ENCODE peak calls at places on chromosomes 4 and X, in nine cellular contexts. K is lower leg skin, N is body of pancreas, S is ascending aorta, A is endothelial cell of umbilical vein, H is tibial artery, P is HFF-Myc, M is choroid plexus epithelial cell, G is cardiac fibroblast. O is an unnamed sample.

GRCh38 chrX:20527041-20527440 is 260.3 kb upstream of the RPS6KA3 start:
- DNase-seq in P (no peak), H (no peak), N (no peak), K (no peak), A (no peak), S (no peak), G (no peak), M (no peak), O (no peak)

GRCh38 chrX:134010690-134011089 is 25.3 kb upstream of the GPC3 start:
- DNase-seq in N (no peak), A (no peak), S (no peak), H (no peak), G (no peak), P (no peak), M (no peak), K (no peak), O (no peak)

GRCh38 chr4:156771171-156771837 is 200.3 kb downstream of the PDGFC start:
- DNase-seq in N (peak; percentile 35), P (peak; percentile 92), K (peak; percentile 67), G (peak; percentile 75), S (no peak), A (peak; percentile 88), H (no peak), M (peak; percentile 69), O (peak; percentile 99)

GRCh38 chr4:21848001-21848400 is 100.6 kb downstream of the KCNIP4 start:
- DNase-seq in K (no peak), S (no peak), H (no peak), M (peak; percentile 8), P (no peak), G (no peak), A (no peak), N (no peak), O (no peak)

GRCh38 chrX:8879750-8880149 is 78.6 kb upstream of the FAM9A start:
- DNase-seq in N (peak; percentile 4), G (peak; percentile 29), K (no peak), H (no peak), S (no peak), A (peak; percentile 9), P (no peak), M (peak; percentile 49), O (peak; percentile 43)

GRCh38 chr4:118989098-118990080 is 100.7 kb downstream of the SYNPO2 start:
- DNase-seq in K (peak; percentile 71), G (peak; percentile 54), H (no peak), P (no peak), S (no peak), A (peak; percentile 21), M (peak; percentile 50), N (no peak), O (peak; percentile 100)

GRCh38 chr4:41678086-41678485 is 70.4 kb downstream of the PHOX2B start:
- DNase-seq in K (no peak), H (no peak), A (no peak), M (peak; percentile 43), P (no peak), N (no peak), S (no peak), G (no peak), O (no peak)

GRCh38 chrX:68648960-68649359 is 1.5 kb downstream of the STARD8 start:
- DNase-seq in S (no peak), P (no peak), H (no peak), G (peak; percentile 34), K (no peak), N (no peak), M (no peak), A (no peak), O (no peak)

GRCh38 chr4:35124116-35124515 is 1120.2 kb downstream of the ARAP2 start:
- DNase-seq in P (peak; percentile 3), M (peak; percentile 11), K (no peak), A (no peak), H (no peak), N (no peak), G (no peak), S (no peak), O (no peak)

GRCh38 chr4:498328-498919 is 532 bp downstream of the ZNF721 start:
- DNase-seq in A (peak; percentile 18), M (peak; percentile 23), P (no peak), K (no peak), N (no peak), H (no peak), G (no peak), S (no peak), O (no peak)

GRCh38 chrX:154539077-154539476 is 7.6 kb downstream of the G6PD start:
- DNase-seq in G (no peak), S (no peak), A (no peak), H (no peak), M (no peak), P (no peak), K (no peak), N (no peak), O (no peak)

GRCh38 chr4:169852481-169852880 is 94.7 kb upstream of the HPF1 start:
- DNase-seq in H (no peak), G (no peak), K (no peak), A (no peak), P (no peak), M (no peak), N (no peak), S (no peak), O (no peak)

GRCh38 chr4:185470503-185471195 is 884 bp downstream of the CCDC110 start:
- DNase-seq in S (peak; percentile 29), K (peak; percentile 49), A (peak; percentile 52), N (peak; percentile 92), H (peak; percentile 60), G (peak; percentile 41), P (no peak), M (peak; percentile 41), O (peak; percentile 30)

GRCh38 chrX:19179389-19179788 is 57.1 kb upstream of the ADGRG2 start:
- DNase-seq in N (no peak), A (no peak), M (no peak), G (no peak), P (no peak), S (no peak), H (no peak), K (no peak), O (no peak)

GRCh38 chr4:159787901-159788300 is 685.0 kb downstream of the RAPGEF2 start:
- DNase-seq in G (no peak), M (no peak), A (no peak), H (no peak), N (no peak), S (no peak), K (no peak), P (no peak), O (peak; percentile 41)

GRCh38 chrX:118807151-118808017 is 16.2 kb upstream of the ZCCHC12 start:
- DNase-seq in G (peak; percentile 69), M (peak; percentile 65), P (peak; percentile 9), K (peak; percentile 16), A (peak; percentile 50), N (peak; percentile 31), H (no peak), S (no peak), O (peak; percentile 53)

GRCh38 chr4:168708108-168708507 is 211.3 kb downstream of the PALLD start:
- DNase-seq in H (no peak), M (no peak), N (no peak), K (no peak), S (no peak), A (no peak), P (no peak), G (no peak), O (peak; percentile 20)

GRCh38 chr4:168710353-168710946 is 213.6 kb downstream of the PALLD start:
- DNase-seq in M (peak; percentile 91), N (peak; percentile 58), S (no peak), G (peak; percentile 83), K (no peak), P (peak; percentile 47), A (peak; percentile 82), H (peak; percentile 60), O (peak; percentile 71)

GRCh38 chr4:168713193-168713592 is 216.3 kb downstream of the PALLD start:
- DNase-seq in N (no peak), G (no peak), P (no peak), K (no peak), H (no peak), M (no peak), S (no peak), A (no peak), O (no peak)

GRCh38 chr4:168712316-168712855 is 215.5 kb downstream of the PALLD start:
- DNase-seq in H (no peak), K (no peak), P (no peak), G (no peak), A (peak; percentile 22), N (no peak), S (no peak), M (no peak), O (no peak)

GRCh38 chr4:168711197-168712120 is 214.6 kb downstream of the PALLD start:
- DNase-seq in S (no peak), G (peak; percentile 78), N (no peak), H (peak; percentile 77), A (peak; percentile 70), M (peak; percentile 39), K (peak; percentile 31), P (no peak), O (peak; percentile 48)
- H3K4me3 ChIP-seq in S (peak overlapping the region; percentile 22), G (no peak overlapping the region), N (no peak overlapping the region), H (peak overlapping the region; percentile 11), A (no peak overlapping the region), M (no peak overlapping the region), K (no peak overlapping the region), P (no peak overlapping the region), O (no peak overlapping the region)

DNA sequence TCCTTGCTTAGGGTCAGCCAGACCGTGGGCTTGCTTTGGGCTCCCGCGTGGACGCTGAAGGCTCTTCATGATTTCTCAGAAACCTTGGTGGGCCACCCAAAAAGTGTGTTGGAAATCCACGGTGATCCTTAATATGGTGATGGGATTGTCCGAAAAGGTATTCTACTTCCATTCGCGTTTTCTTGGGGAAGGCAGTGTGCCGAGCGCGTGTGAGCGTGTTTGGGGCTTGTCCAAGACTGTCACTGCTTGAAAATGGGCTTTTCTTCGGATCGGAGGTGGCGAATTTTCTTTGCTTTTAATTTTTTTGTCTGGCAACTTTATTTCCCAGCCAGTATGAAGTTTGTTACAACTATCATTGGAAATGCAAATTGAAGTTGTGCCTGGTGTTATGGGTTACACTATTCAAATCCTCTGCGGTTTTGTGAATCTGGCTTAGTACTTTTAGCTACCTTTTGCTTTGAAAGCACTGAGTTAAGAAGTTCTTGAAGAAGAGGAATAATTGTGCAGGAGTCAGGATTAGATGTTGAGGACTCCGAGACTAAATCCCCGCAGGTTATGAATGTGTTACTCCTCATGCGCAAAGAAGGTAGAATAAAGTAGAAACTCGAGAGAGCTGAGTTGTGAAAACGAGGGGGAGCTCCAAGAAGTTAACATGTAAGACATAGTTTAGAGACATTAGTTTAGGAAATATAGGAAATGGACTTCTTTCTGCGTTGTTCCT is 3.2 kb downstream of the SPRY1 start:
- DNase-seq in K (no peak), P (no peak), N (peak; percentile 17), H (no peak), M (peak; percentile 58), A (peak; percentile 42), G (peak; percentile 58), S (no peak), O (peak; percentile 35)
- TF ChIP-seq CTCF in K (no peak), P (no peak), N (no peak), H (no peak), M (no peak), A (no peak), G (no peak), S (no peak), O (peak; percentile 2)

GRCh38 chr4:152734015-152734698 is 45.4 kb downstream of the TIGD4 start:
- DNase-seq in S (no peak), P (no peak), A (no peak), M (no peak), N (no peak), K (no peak), G (no peak), H (no peak), O (no peak)
- H3K4me3 ChIP-seq in S (no peak overlapping the region), P (no peak overlapping the region), A (no peak overlapping the region), M (no peak overlapping the region), N (no peak overlapping the region), K (no peak overlapping the region), G (no peak overlapping the region), H (no peak overlapping the region), O (no peak overlapping the region)

GRCh38 chr4:102420563-102421221 is 75.4 kb upstream of the SLC39A8 start:
- DNase-seq in G (peak; percentile 6), A (peak; percentile 44), K (no peak), P (peak; percentile 5), M (peak; percentile 38), H (no peak), N (no peak), S (no peak), O (peak; percentile 37)
- TF ChIP-seq CTCF in G (no peak), A (no peak), K (no peak), P (no peak), M (peak; percentile 16), H (no peak), N (no peak), S (no peak), O (peak; percentile 7)

O was measured in epithelial cell of esophagus.